ENCODE peak calls at places on chromosomes 7 and 10, in seven cellular contexts. One of them, this sample, is unnamed.

GRCh38 chr10:15515207-15515606 is 144.1 kb upstream of the FAM171A1 start:
- DNase-seq in mammary epithelial cell: no peak
- DNase-seq in ascending aorta: no peak
- DNase-seq in GM12864: no peak
- DNase-seq in CD8-positive, alpha-beta memory T cell: no peak
- DNase-seq in heart right ventricle: no peak
- DNase-seq in hepatocyte: peak
- DNase-seq in this sample: no peak

GRCh38 chr7:71613316-71613715 is 481.4 kb downstream of the GALNT17 start:
- DNase-seq in heart right ventricle: no peak
- DNase-seq in ascending aorta: no peak
- DNase-seq in hepatocyte: no peak
- DNase-seq in mammary epithelial cell: no peak
- DNase-seq in GM12864: no peak
- DNase-seq in CD8-positive, alpha-beta memory T cell: no peak
- DNase-seq in this sample: no peak

GRCh38 chr7:141024668-141025067 is 9.9 kb upstream of the MRPS33 start:
- DNase-seq in mammary epithelial cell: no peak
- DNase-seq in heart right ventricle: no peak
- DNase-seq in hepatocyte: no peak
- DNase-seq in CD8-positive, alpha-beta memory T cell: no peak
- DNase-seq in GM12864: no peak
- DNase-seq in ascending aorta: no peak
- DNase-seq in this sample: no peak

GRCh38 chr7:3095046-3095445 is 51.4 kb upstream of the CARD11 start:
- DNase-seq in GM12864: peak
- DNase-seq in CD8-positive, alpha-beta memory T cell: peak
- DNase-seq in heart right ventricle: no peak
- DNase-seq in hepatocyte: no peak
- DNase-seq in ascending aorta: no peak
- DNase-seq in mammary epithelial cell: no peak
- DNase-seq in this sample: peak

GRCh38 chr7:46215987-46216567 is 295.0 kb upstream of the IGFBP3 start:
- DNase-seq in hepatocyte: peak
- DNase-seq in ascending aorta: no peak
- DNase-seq in GM12864: no peak
- DNase-seq in CD8-positive, alpha-beta memory T cell: no peak
- DNase-seq in heart right ventricle: peak
- DNase-seq in mammary epithelial cell: peak
- DNase-seq in this sample: no peak

GRCh38 chr10:67697646-67698245 is 1.8 kb upstream of the CTNNA3 start:
- DNase-seq in CD8-positive, alpha-beta memory T cell: no peak
- DNase-seq in ascending aorta: no peak
- DNase-seq in heart right ventricle: no peak
- DNase-seq in GM12864: peak
- DNase-seq in hepatocyte: peak
- DNase-seq in mammary epithelial cell: peak
- DNase-seq in this sample: peak

GRCh38 chr10:132918264-132918616 is 24.1 kb downstream of the CFAP46 start:
- DNase-seq in hepatocyte: no peak
- DNase-seq in CD8-positive, alpha-beta memory T cell: no peak
- DNase-seq in heart right ventricle: no peak
- DNase-seq in ascending aorta: no peak
- DNase-seq in GM12864: no peak
- DNase-seq in mammary epithelial cell: no peak
- DNase-seq in this sample: no peak

GRCh38 chr10:3749597-3750351 is 35.2 kb downstream of the KLF6 start:
- DNase-seq in mammary epithelial cell: no peak
- DNase-seq in hepatocyte: peak
- DNase-seq in GM12864: no peak
- DNase-seq in CD8-positive, alpha-beta memory T cell: no peak
- DNase-seq in ascending aorta: no peak
- DNase-seq in heart right ventricle: peak
- DNase-seq in this sample: no peak

GRCh38 chr7:29243777-29244655 is 49.4 kb downstream of the CHN2 start:
- DNase-seq in heart right ventricle: no peak
- DNase-seq in GM12864: no peak
- DNase-seq in mammary epithelial cell: no peak
- DNase-seq in hepatocyte: no peak
- DNase-seq in ascending aorta: no peak
- DNase-seq in CD8-positive, alpha-beta memory T cell: no peak
- DNase-seq in this sample: peak

GRCh38 chr7:55052726-55053431 is 34.1 kb downstream of the EGFR start:
- DNase-seq in mammary epithelial cell: no peak
- DNase-seq in ascending aorta: no peak
- DNase-seq in heart right ventricle: no peak
- DNase-seq in hepatocyte: no peak
- DNase-seq in GM12864: no peak
- DNase-seq in CD8-positive, alpha-beta memory T cell: no peak
- DNase-seq in this sample: no peak

GRCh38 chr7:28570970-28571288 is 158.6 kb downstream of the CREB5 start:
- DNase-seq in mammary epithelial cell: peak
- DNase-seq in GM12864: no peak
- DNase-seq in heart right ventricle: no peak
- DNase-seq in ascending aorta: no peak
- DNase-seq in CD8-positive, alpha-beta memory T cell: no peak
- DNase-seq in hepatocyte: no peak
- DNase-seq in this sample: no peak

GRCh38 chr10:114708717-114709352 is 50.8 kb upstream of the ABLIM1 start:
- DNase-seq in mammary epithelial cell: peak
- DNase-seq in GM12864: no peak
- DNase-seq in heart right ventricle: no peak
- DNase-seq in CD8-positive, alpha-beta memory T cell: no peak
- DNase-seq in ascending aorta: no peak
- DNase-seq in hepatocyte: peak
- DNase-seq in this sample: no peak

GRCh38 chr7:30524545-30524944 is 19.9 kb upstream of the GGCT start:
- DNase-seq in GM12864: no peak
- DNase-seq in heart right ventricle: no peak
- DNase-seq in ascending aorta: no peak
- DNase-seq in mammary epithelial cell: no peak
- DNase-seq in CD8-positive, alpha-beta memory T cell: no peak
- DNase-seq in hepatocyte: no peak
- DNase-seq in this sample: no peak

GRCh38 chr7:101390901-101391301 is 28.2 kb downstream of the COL26A1 start:
- DNase-seq in GM12864: peak
- DNase-seq in mammary epithelial cell: no peak
- DNase-seq in ascending aorta: no peak
- DNase-seq in CD8-positive, alpha-beta memory T cell: no peak
- DNase-seq in heart right ventricle: peak
- DNase-seq in hepatocyte: peak
- DNase-seq in this sample: peak

GRCh38 chr7:1169409-1170368 is 9.7 kb upstream of the ZFAND2A start:
- DNase-seq in CD8-positive, alpha-beta memory T cell: peak
- DNase-seq in heart right ventricle: peak
- DNase-seq in hepatocyte: peak
- DNase-seq in ascending aorta: peak
- DNase-seq in GM12864: no peak
- DNase-seq in mammary epithelial cell: peak
- DNase-seq in this sample: peak

GRCh38 chr10:119347181-119347974 is 140.0 kb downstream of the GRK5 start:
- DNase-seq in heart right ventricle: peak
- DNase-seq in mammary epithelial cell: no peak
- DNase-seq in ascending aorta: no peak
- DNase-seq in hepatocyte: no peak
- DNase-seq in CD8-positive, alpha-beta memory T cell: no peak
- DNase-seq in GM12864: no peak
- DNase-seq in this sample: no peak

DNA sequence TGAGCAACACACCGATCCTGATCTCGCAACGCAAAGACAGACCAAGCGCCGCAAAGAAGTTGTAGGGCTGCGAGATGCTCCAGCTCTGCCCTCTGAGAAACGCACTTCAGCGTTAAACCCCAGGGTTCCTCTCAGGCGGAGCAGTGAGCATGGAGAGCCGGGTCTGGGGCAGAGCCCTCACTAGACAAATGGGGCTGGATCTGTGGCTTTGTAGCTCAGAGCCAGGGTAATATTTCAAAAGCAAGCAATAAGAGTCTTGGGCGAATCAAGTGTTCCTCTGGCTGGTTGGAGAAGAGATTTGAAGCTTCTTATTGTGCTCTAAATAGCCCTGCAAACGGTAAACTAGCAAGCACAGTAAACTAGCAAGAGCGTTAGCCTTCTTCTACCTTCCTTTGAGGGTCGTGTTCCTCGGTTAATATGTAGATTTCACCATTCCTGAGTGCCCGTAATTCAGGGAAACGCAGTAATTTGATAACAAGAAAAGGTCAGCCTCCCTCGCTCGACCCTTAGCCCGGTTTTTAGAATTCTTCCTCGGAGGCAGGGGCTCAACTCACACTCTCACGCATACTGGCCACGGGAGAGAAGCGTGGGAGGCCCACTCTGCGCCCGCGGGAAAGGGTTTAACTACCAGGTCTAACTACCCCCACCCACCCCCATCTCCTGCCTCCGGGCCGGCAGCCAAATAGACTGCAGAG is 6.7 kb downstream of the SKAP2 start:
- DNase-seq in mammary epithelial cell: peak
- DNase-seq in GM12864: no peak
- DNase-seq in hepatocyte: peak
- DNase-seq in ascending aorta: no peak
- DNase-seq in CD8-positive, alpha-beta memory T cell: no peak
- DNase-seq in heart right ventricle: no peak
- DNase-seq in this sample: no peak
- H3K4me3 ChIP-seq in mammary epithelial cell: peak
- H3K4me3 ChIP-seq in GM12864: peak
- H3K4me3 ChIP-seq in hepatocyte: no peak
- H3K4me3 ChIP-seq in ascending aorta: peak
- H3K4me3 ChIP-seq in CD8-positive, alpha-beta memory T cell: no peak
- H3K4me3 ChIP-seq in heart right ventricle: no peak
- H3K4me3 ChIP-seq in this sample: no peak

GRCh38 chr10:103492655-103493261 is 747 bp upstream of the NEURL1 start:
- DNase-seq in ascending aorta: no peak
- DNase-seq in hepatocyte: no peak
- DNase-seq in CD8-positive, alpha-beta memory T cell: no peak
- DNase-seq in heart right ventricle: no peak
- DNase-seq in mammary epithelial cell: no peak
- DNase-seq in GM12864: no peak
- DNase-seq in this sample: no peak
- H3K4me3 ChIP-seq in ascending aorta: peak
- H3K4me3 ChIP-seq in hepatocyte: no peak
- H3K4me3 ChIP-seq in CD8-positive, alpha-beta memory T cell: no peak
- H3K4me3 ChIP-seq in heart right ventricle: no peak
- H3K4me3 ChIP-seq in mammary epithelial cell: no peak
- H3K4me3 ChIP-seq in GM12864: no peak
- H3K4me3 ChIP-seq in this sample: no peak

GRCh38 chr7:94276797-94277196 is 117.9 kb upstream of the COL1A2 start:
- DNase-seq in ascending aorta: no peak
- DNase-seq in hepatocyte: no peak
- DNase-seq in GM12864: peak
- DNase-seq in mammary epithelial cell: peak
- DNase-seq in CD8-positive, alpha-beta memory T cell: no peak
- DNase-seq in heart right ventricle: no peak
- DNase-seq in this sample: peak

GRCh38 chr7:94276046-94276445 is 118.6 kb upstream of the COL1A2 start:
- DNase-seq in mammary epithelial cell: no peak
- DNase-seq in CD8-positive, alpha-beta memory T cell: no peak
- DNase-seq in ascending aorta: no peak
- DNase-seq in hepatocyte: no peak
- DNase-seq in GM12864: no peak
- DNase-seq in heart right ventricle: no peak
- DNase-seq in this sample: no peak

GRCh38 chr7:94274828-94275227 is 119.9 kb upstream of the COL1A2 start:
- DNase-seq in GM12864: no peak
- DNase-seq in hepatocyte: no peak
- DNase-seq in heart right ventricle: no peak
- DNase-seq in CD8-positive, alpha-beta memory T cell: no peak
- DNase-seq in ascending aorta: no peak
- DNase-seq in mammary epithelial cell: no peak
- DNase-seq in this sample: peak

GRCh38 chr7:94280836-94281235 is 113.9 kb upstream of the COL1A2 start:
- DNase-seq in heart right ventricle: no peak
- DNase-seq in mammary epithelial cell: no peak
- DNase-seq in hepatocyte: no peak
- DNase-seq in GM12864: no peak
- DNase-seq in ascending aorta: no peak
- DNase-seq in CD8-positive, alpha-beta memory T cell: no peak
- DNase-seq in this sample: no peak

DNA sequence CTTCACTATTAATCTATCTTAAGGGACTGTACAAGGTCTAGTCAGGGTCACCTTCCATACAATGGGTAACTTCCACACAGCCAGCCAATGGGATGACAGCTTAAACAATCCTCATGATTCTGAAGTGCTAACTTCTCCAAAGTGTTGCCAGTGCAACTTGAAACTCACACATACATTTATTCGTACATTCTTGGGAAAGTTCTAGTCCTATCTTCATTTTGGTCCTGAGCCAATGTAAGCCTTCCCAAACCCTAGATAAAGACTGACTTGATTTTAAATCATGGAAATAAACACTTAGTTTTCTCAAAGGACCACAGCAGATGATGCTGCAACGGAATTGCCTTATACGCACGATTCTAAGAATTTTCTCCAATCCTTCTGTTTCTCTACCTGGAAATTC is 117.5 kb upstream of the COL1A2 start:
- DNase-seq in heart right ventricle: no peak
- DNase-seq in CD8-positive, alpha-beta memory T cell: no peak
- DNase-seq in mammary epithelial cell: no peak
- DNase-seq in ascending aorta: no peak
- DNase-seq in hepatocyte: no peak
- DNase-seq in GM12864: no peak
- DNase-seq in this sample: no peak
- H3K4me3 ChIP-seq in heart right ventricle: no peak
- H3K4me3 ChIP-seq in CD8-positive, alpha-beta memory T cell: no peak
- H3K4me3 ChIP-seq in mammary epithelial cell: no peak
- H3K4me3 ChIP-seq in ascending aorta: no peak
- H3K4me3 ChIP-seq in hepatocyte: no peak
- H3K4me3 ChIP-seq in GM12864: no peak
- H3K4me3 ChIP-seq in this sample: no peak

GRCh38 chr10:62050941-62051433 is 149.5 kb downstream of the ARID5B start:
- DNase-seq in hepatocyte: peak
- DNase-seq in GM12864: peak
- DNase-seq in heart right ventricle: peak
- DNase-seq in ascending aorta: peak
- DNase-seq in CD8-positive, alpha-beta memory T cell: peak
- DNase-seq in mammary epithelial cell: peak
- DNase-seq in this sample: no peak
- H3K4me3 ChIP-seq in hepatocyte: peak
- H3K4me3 ChIP-seq in GM12864: peak
- H3K4me3 ChIP-seq in heart right ventricle: peak
- H3K4me3 ChIP-seq in ascending aorta: peak
- H3K4me3 ChIP-seq in CD8-positive, alpha-beta memory T cell: peak
- H3K4me3 ChIP-seq in mammary epithelial cell: peak
- H3K4me3 ChIP-seq in this sample: no peak

This sample was measured in Jurkat, Clone E6-1.